ENCODE peak calls at places on chromosomes 13 and 19, in four cellular contexts. One of them, this sample, is unnamed.

GRCh38 chr13:85935868-85936467 is 136.7 kb upstream of the SLITRK6 start:
- DNase-seq in astrocyte: no peak
- DNase-seq in GM23338: peak; percentile 9
- DNase-seq in brain microvascular endothelial cell: no peak
- DNase-seq in this sample: no peak

GRCh38 chr13:34128661-34129060 is 310.7 kb downstream of the RFC3 start:
- DNase-seq in GM23338: no peak
- DNase-seq in astrocyte: no peak
- DNase-seq in brain microvascular endothelial cell: no peak
- DNase-seq in this sample: no peak

GRCh38 chr13:95300625-95301134 is 571 bp downstream of the ABCC4 start:
- DNase-seq in GM23338: peak; percentile 70
- DNase-seq in astrocyte: peak; percentile 40
- DNase-seq in brain microvascular endothelial cell: peak; percentile 20
- DNase-seq in this sample: no peak

GRCh38 chr19:32817252-32817912 is 52.2 kb downstream of the SLC7A9 start:
- DNase-seq in brain microvascular endothelial cell: no peak
- DNase-seq in astrocyte: no peak
- DNase-seq in GM23338: no peak
- DNase-seq in this sample: no peak

GRCh38 chr13:23657056-23657455 is 86.8 kb downstream of the TNFRSF19 start:
- DNase-seq in GM23338: no peak
- DNase-seq in brain microvascular endothelial cell: no peak
- DNase-seq in astrocyte: peak; percentile 23
- DNase-seq in this sample: no peak

GRCh38 chr19:10871711-10872550 is 578 bp downstream of the CARM1 start:
- DNase-seq in brain microvascular endothelial cell: no peak
- DNase-seq in astrocyte: no peak
- DNase-seq in GM23338: peak; percentile 58
- DNase-seq in this sample: no peak

GRCh38 chr19:50932018-50932689 is 20.7 kb downstream of the KLK5 start:
- DNase-seq in astrocyte: no peak
- DNase-seq in brain microvascular endothelial cell: no peak
- DNase-seq in GM23338: no peak
- DNase-seq in this sample: peak; percentile 99

GRCh38 chr13:101390461-101390860 is 25.8 kb downstream of the NALCN start:
- DNase-seq in brain microvascular endothelial cell: no peak
- DNase-seq in GM23338: no peak
- DNase-seq in astrocyte: peak; percentile 65
- DNase-seq in this sample: no peak

GRCh38 chr13:93847162-93847561 is 620.6 kb downstream of the GPC6 start:
- DNase-seq in astrocyte: peak; percentile 86
- DNase-seq in brain microvascular endothelial cell: peak; percentile 77
- DNase-seq in GM23338: no peak
- DNase-seq in this sample: peak; percentile 8

GRCh38 chr13:51811920-51812328 is 8.0 kb upstream of the DHRS12 start:
- DNase-seq in brain microvascular endothelial cell: no peak
- DNase-seq in GM23338: no peak
- DNase-seq in astrocyte: no peak
- DNase-seq in this sample: no peak

GRCh38 chr19:50982186-50982585 is 1.5 kb downstream of the KLK7 start:
- DNase-seq in astrocyte: no peak
- DNase-seq in GM23338: no peak
- DNase-seq in brain microvascular endothelial cell: no peak
- DNase-seq in this sample: no peak

GRCh38 chr13:36029171-36029570 is 102.0 kb downstream of the DCLK1 start:
- DNase-seq in astrocyte: peak; percentile 73
- DNase-seq in brain microvascular endothelial cell: peak; percentile 97
- DNase-seq in GM23338: no peak
- DNase-seq in this sample: peak; percentile 44

GRCh38 chr19:37217533-37217854 is 520 bp upstream of the ZNF383 start:
- DNase-seq in astrocyte: no peak
- DNase-seq in brain microvascular endothelial cell: no peak
- DNase-seq in GM23338: no peak
- DNase-seq in this sample: no peak

GRCh38 chr13:90926459-90926858 is 421.0 kb upstream of the MIR17HG start:
- DNase-seq in brain microvascular endothelial cell: no peak
- DNase-seq in GM23338: no peak
- DNase-seq in astrocyte: peak; percentile 38
- DNase-seq in this sample: no peak

GRCh38 chr13:48491423-48492122 is 41.3 kb downstream of the RCBTB2 start:
- DNase-seq in astrocyte: no peak
- DNase-seq in GM23338: no peak
- DNase-seq in brain microvascular endothelial cell: no peak
- DNase-seq in this sample: no peak

GRCh38 chr19:35265126-35265995 is 3.4 kb upstream of the USF2 start:
- DNase-seq in brain microvascular endothelial cell: no peak
- DNase-seq in astrocyte: no peak
- DNase-seq in GM23338: no peak
- DNase-seq in this sample: no peak

GRCh38 chr13:76533251-76533650 is 353.0 kb downstream of the KCTD12 start:
- DNase-seq in GM23338: no peak
- DNase-seq in astrocyte: no peak
- DNase-seq in brain microvascular endothelial cell: no peak
- DNase-seq in this sample: no peak

GRCh38 chr19:45119582-45119981 is 26.6 kb downstream of the PPP1R37 start:
- DNase-seq in brain microvascular endothelial cell: no peak
- DNase-seq in astrocyte: no peak
- DNase-seq in GM23338: no peak
- DNase-seq in this sample: no peak

GRCh38 chr13:114315074-114315785 is 927 bp downstream of the CHAMP1 start:
- DNase-seq in GM23338: no peak
- DNase-seq in astrocyte: no peak
- DNase-seq in brain microvascular endothelial cell: no peak
- DNase-seq in this sample: no peak

GRCh38 chr13:72808917-72809500 is 27.1 kb downstream of the PIBF1 start:
- DNase-seq in GM23338: peak; percentile 39
- DNase-seq in astrocyte: no peak
- DNase-seq in brain microvascular endothelial cell: no peak
- DNase-seq in this sample: no peak

GRCh38 chr13:98004107-98004506 is 50.6 kb downstream of the IPO5 start:
- DNase-seq in GM23338: no peak
- DNase-seq in brain microvascular endothelial cell: peak; percentile 70
- DNase-seq in astrocyte: peak; percentile 75
- DNase-seq in this sample: no peak

DNA sequence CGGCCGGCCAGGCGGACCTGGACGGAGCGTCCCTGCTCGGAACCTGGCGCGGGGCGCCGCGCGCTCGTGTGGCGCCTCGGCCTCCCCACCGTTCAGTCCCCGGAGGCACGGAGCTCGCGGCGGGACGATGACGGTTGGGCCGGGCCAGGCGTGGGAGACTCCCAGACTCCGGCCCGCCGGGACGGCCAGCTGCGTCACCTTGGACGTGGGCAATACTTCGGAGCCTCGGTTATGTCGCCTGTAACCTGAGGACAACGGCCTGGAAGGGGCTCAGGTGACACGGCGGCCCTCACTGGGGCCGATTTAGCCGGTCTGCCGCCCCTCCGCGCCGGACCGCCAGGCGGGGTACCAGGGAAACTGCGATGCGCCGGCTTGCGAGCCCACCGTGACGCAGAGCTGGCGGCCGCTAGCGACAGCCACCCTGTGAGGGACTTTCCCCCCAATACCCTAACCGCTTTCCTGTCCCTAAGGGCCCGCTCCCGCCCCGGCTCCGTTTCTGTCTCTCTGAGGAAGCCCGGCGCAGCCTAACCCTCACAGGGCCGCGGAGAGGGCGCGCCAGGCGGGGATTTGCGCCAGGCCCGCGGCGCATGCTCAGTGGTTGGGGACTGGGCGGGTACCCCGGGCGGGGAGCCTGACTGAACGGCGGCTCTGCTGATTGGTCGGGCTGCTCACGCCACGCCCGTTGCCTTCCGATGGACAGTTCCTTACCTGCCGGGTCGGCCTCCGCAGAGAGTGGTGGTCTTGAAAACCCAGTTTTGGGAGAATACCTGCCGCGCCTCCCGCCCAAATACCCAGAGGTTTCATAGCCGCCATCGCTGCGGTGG is 109.5 kb upstream of the DOCK9 start:
- DNase-seq in brain microvascular endothelial cell: peak; percentile 73
- DNase-seq in astrocyte: peak; percentile 65
- DNase-seq in GM23338: peak; percentile 98
- DNase-seq in this sample: peak; percentile 63
- H3K27ac ChIP-seq in brain microvascular endothelial cell: peak overlapping the region; percentile 52
- H3K27ac ChIP-seq in astrocyte: peak overlapping the region; percentile 40
- H3K27ac ChIP-seq in GM23338: peak overlapping the region; percentile 75
- H3K27ac ChIP-seq in this sample: peak overlapping the region; percentile 91

GRCh38 chr19:13553880-13554400 is 47.7 kb upstream of the CACNA1A start:
- DNase-seq in astrocyte: no peak
- DNase-seq in brain microvascular endothelial cell: no peak
- DNase-seq in GM23338: no peak
- DNase-seq in this sample: no peak
- H3K27ac ChIP-seq in astrocyte: no peak overlapping the region
- H3K27ac ChIP-seq in brain microvascular endothelial cell: no peak overlapping the region
- H3K27ac ChIP-seq in GM23338: no peak overlapping the region
- H3K27ac ChIP-seq in this sample: no peak overlapping the region

DNA sequence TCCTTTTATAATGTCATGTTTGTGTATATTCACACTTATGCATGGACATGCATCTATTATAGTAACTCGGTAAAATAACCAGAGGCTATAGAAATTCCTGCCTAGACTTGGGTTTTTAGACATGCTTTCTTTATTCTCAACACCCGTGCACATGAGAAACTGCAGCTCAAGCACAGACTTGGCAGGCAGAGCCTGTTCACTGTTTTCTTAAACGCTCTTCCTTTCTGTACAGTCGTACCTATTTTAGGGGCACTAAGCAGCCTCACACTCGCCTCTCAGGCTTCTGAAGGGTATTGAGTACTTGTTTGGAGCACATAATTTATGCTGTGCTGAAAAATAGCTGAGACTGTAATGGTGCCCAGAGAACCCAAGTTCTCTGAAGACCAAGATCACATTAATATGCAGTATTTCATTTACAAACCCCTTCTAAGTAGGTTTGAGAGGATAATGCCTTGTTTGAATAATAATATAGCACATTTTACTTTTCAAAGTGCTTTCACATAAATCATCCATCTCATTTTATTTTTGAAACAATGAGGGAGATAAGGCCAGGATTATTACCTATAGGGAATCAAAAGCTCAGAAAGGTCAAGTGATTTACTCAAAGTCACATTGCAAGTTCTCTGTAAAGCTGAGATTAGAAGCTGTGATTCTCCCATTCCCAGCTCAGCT is 429.9 kb downstream of the SPRY2 start:
- DNase-seq in brain microvascular endothelial cell: no peak
- DNase-seq in astrocyte: no peak
- DNase-seq in GM23338: no peak
- DNase-seq in this sample: no peak
- H3K27ac ChIP-seq in brain microvascular endothelial cell: no peak overlapping the region
- H3K27ac ChIP-seq in astrocyte: no peak overlapping the region
- H3K27ac ChIP-seq in GM23338: no peak overlapping the region
- H3K27ac ChIP-seq in this sample: no peak overlapping the region

GRCh38 chr13:96816874-96817273 is 177.4 kb downstream of the OXGR1 start:
- DNase-seq in astrocyte: no peak
- DNase-seq in brain microvascular endothelial cell: no peak
- DNase-seq in GM23338: peak; percentile 66
- DNase-seq in this sample: no peak
- H3K27ac ChIP-seq in astrocyte: no peak overlapping the region
- H3K27ac ChIP-seq in brain microvascular endothelial cell: no peak overlapping the region
- H3K27ac ChIP-seq in GM23338: no peak overlapping the region
- H3K27ac ChIP-seq in this sample: no peak overlapping the region

GRCh38 chr13:39496487-39496998 is 106.5 kb downstream of the LHFPL6 start:
- DNase-seq in brain microvascular endothelial cell: no peak
- DNase-seq in astrocyte: no peak
- DNase-seq in GM23338: no peak
- DNase-seq in this sample: no peak

GRCh38 chr13:39503048-39503447 is 99.9 kb downstream of the LHFPL6 start:
- DNase-seq in GM23338: peak; percentile 60
- DNase-seq in brain microvascular endothelial cell: no peak
- DNase-seq in astrocyte: no peak
- DNase-seq in this sample: no peak

GRCh38 chr13:39501711-39502324 is 101.2 kb downstream of the LHFPL6 start:
- DNase-seq in brain microvascular endothelial cell: no peak
- DNase-seq in GM23338: no peak
- DNase-seq in astrocyte: peak; percentile 16
- DNase-seq in this sample: no peak

GRCh38 chr13:39498471-39499114 is 104.4 kb downstream of the LHFPL6 start:
- DNase-seq in brain microvascular endothelial cell: no peak
- DNase-seq in astrocyte: no peak
- DNase-seq in GM23338: peak; percentile 58
- DNase-seq in this sample: no peak

DNA sequence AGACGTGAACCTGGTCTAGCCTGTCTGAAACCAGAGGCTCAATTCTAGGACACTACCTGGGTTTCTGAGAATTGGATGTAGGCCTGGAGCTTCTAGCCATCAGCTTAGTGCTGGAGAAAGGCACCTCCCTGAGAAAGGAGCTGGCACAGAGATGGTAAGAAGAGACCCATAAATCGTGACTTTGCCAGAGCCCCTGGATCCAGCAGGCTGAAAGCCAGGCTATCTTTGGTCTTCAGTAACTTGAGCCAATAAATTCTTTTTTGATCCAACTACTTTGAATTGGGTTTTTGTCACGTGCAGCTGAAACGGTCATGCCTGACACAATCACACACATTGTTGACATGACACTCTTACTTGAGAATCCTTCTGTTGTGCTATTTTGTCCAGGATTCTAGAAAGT is 103.4 kb downstream of the LHFPL6 start:
- DNase-seq in GM23338: no peak
- DNase-seq in brain microvascular endothelial cell: no peak
- DNase-seq in astrocyte: no peak
- DNase-seq in this sample: no peak
- H3K27ac ChIP-seq in GM23338: peak overlapping the region; percentile 35
- H3K27ac ChIP-seq in brain microvascular endothelial cell: no peak overlapping the region
- H3K27ac ChIP-seq in astrocyte: no peak overlapping the region
- H3K27ac ChIP-seq in this sample: no peak overlapping the region